ENCODE peak calls at places on chromosomes 6 and 20, in nine cellular contexts. One of them, this sample, is unnamed.

GRCh38 chr6:31900917-31901414 is 920 bp downstream of the ZBTB12 start:
- DNase-seq in endothelial cell: no peak
- DNase-seq in bronchial epithelial cell: no peak
- DNase-seq in choroid plexus epithelial cell: no peak
- DNase-seq in fibroblast of the aortic adventitia: no peak
- DNase-seq in tibial artery: no peak
- DNase-seq in AG09319: no peak
- DNase-seq in CD4-positive, alpha-beta T cell: no peak
- DNase-seq in foreskin fibroblast: peak; percentile 28
- DNase-seq in this sample: no peak

GRCh38 chr6:6006428-6007310 is at the start of gene NRN1:
- DNase-seq in AG09319: no peak
- DNase-seq in fibroblast of the aortic adventitia: no peak
- DNase-seq in endothelial cell: peak; percentile 25
- DNase-seq in choroid plexus epithelial cell: no peak
- DNase-seq in bronchial epithelial cell: no peak
- DNase-seq in CD4-positive, alpha-beta T cell: no peak
- DNase-seq in foreskin fibroblast: no peak
- DNase-seq in tibial artery: no peak
- DNase-seq in this sample: peak; percentile 31

GRCh38 chr20:23939063-23939462 is 49.5 kb downstream of the GGTLC1 start:
- DNase-seq in fibroblast of the aortic adventitia: no peak
- DNase-seq in choroid plexus epithelial cell: no peak
- DNase-seq in tibial artery: no peak
- DNase-seq in foreskin fibroblast: no peak
- DNase-seq in AG09319: no peak
- DNase-seq in endothelial cell: no peak
- DNase-seq in bronchial epithelial cell: no peak
- DNase-seq in CD4-positive, alpha-beta T cell: no peak
- DNase-seq in this sample: no peak

GRCh38 chr20:20079102-20079784 is 26.9 kb downstream of the CFAP61 start:
- DNase-seq in tibial artery: no peak
- DNase-seq in endothelial cell: no peak
- DNase-seq in fibroblast of the aortic adventitia: no peak
- DNase-seq in choroid plexus epithelial cell: no peak
- DNase-seq in bronchial epithelial cell: peak; percentile 13
- DNase-seq in CD4-positive, alpha-beta T cell: no peak
- DNase-seq in foreskin fibroblast: no peak
- DNase-seq in AG09319: no peak
- DNase-seq in this sample: no peak

GRCh38 chr6:123215211-123215610 is 219.2 kb downstream of the CLVS2 start:
- DNase-seq in AG09319: no peak
- DNase-seq in bronchial epithelial cell: no peak
- DNase-seq in foreskin fibroblast: no peak
- DNase-seq in tibial artery: no peak
- DNase-seq in choroid plexus epithelial cell: no peak
- DNase-seq in CD4-positive, alpha-beta T cell: no peak
- DNase-seq in fibroblast of the aortic adventitia: no peak
- DNase-seq in endothelial cell: no peak
- DNase-seq in this sample: no peak

GRCh38 chr6:34572585-34572984 is 16.5 kb upstream of the SPDEF start:
- DNase-seq in endothelial cell: no peak
- DNase-seq in tibial artery: no peak
- DNase-seq in fibroblast of the aortic adventitia: no peak
- DNase-seq in foreskin fibroblast: no peak
- DNase-seq in AG09319: no peak
- DNase-seq in CD4-positive, alpha-beta T cell: no peak
- DNase-seq in bronchial epithelial cell: no peak
- DNase-seq in choroid plexus epithelial cell: no peak
- DNase-seq in this sample: no peak

GRCh38 chr6:34563513-34563870 is 7.4 kb upstream of the SPDEF start:
- DNase-seq in choroid plexus epithelial cell: no peak
- DNase-seq in AG09319: no peak
- DNase-seq in endothelial cell: no peak
- DNase-seq in foreskin fibroblast: no peak
- DNase-seq in fibroblast of the aortic adventitia: no peak
- DNase-seq in CD4-positive, alpha-beta T cell: no peak
- DNase-seq in tibial artery: no peak
- DNase-seq in bronchial epithelial cell: no peak
- DNase-seq in this sample: no peak

GRCh38 chr6:44258325-44258863 is 1.1 kb upstream of the SLC35B2 start:
- DNase-seq in fibroblast of the aortic adventitia: no peak
- DNase-seq in AG09319: no peak
- DNase-seq in endothelial cell: no peak
- DNase-seq in bronchial epithelial cell: no peak
- DNase-seq in foreskin fibroblast: no peak
- DNase-seq in tibial artery: no peak
- DNase-seq in CD4-positive, alpha-beta T cell: no peak
- DNase-seq in choroid plexus epithelial cell: no peak
- DNase-seq in this sample: no peak

GRCh38 chr6:16799279-16800193 is 38.3 kb upstream of the ATXN1 start:
- DNase-seq in AG09319: no peak
- DNase-seq in foreskin fibroblast: peak; percentile 62
- DNase-seq in tibial artery: no peak
- DNase-seq in choroid plexus epithelial cell: peak; percentile 24
- DNase-seq in fibroblast of the aortic adventitia: peak; percentile 42
- DNase-seq in endothelial cell: no peak
- DNase-seq in CD4-positive, alpha-beta T cell: no peak
- DNase-seq in bronchial epithelial cell: peak; percentile 77
- DNase-seq in this sample: no peak

GRCh38 chr6:44715925-44716324 is 328.4 kb downstream of the CDC5L start:
- DNase-seq in fibroblast of the aortic adventitia: no peak
- DNase-seq in choroid plexus epithelial cell: no peak
- DNase-seq in endothelial cell: no peak
- DNase-seq in bronchial epithelial cell: no peak
- DNase-seq in foreskin fibroblast: no peak
- DNase-seq in AG09319: no peak
- DNase-seq in tibial artery: no peak
- DNase-seq in CD4-positive, alpha-beta T cell: no peak
- DNase-seq in this sample: no peak

GRCh38 chr6:42896178-42896719 is 16.8 kb downstream of the RPL7L1 start:
- DNase-seq in bronchial epithelial cell: no peak
- DNase-seq in CD4-positive, alpha-beta T cell: no peak
- DNase-seq in choroid plexus epithelial cell: no peak
- DNase-seq in fibroblast of the aortic adventitia: no peak
- DNase-seq in AG09319: no peak
- DNase-seq in foreskin fibroblast: no peak
- DNase-seq in tibial artery: no peak
- DNase-seq in endothelial cell: no peak
- DNase-seq in this sample: no peak

GRCh38 chr20:57611605-57612311 is 8.5 kb downstream of the ZBP1 start:
- DNase-seq in tibial artery: peak; percentile 55
- DNase-seq in fibroblast of the aortic adventitia: no peak
- DNase-seq in endothelial cell: no peak
- DNase-seq in CD4-positive, alpha-beta T cell: no peak
- DNase-seq in choroid plexus epithelial cell: no peak
- DNase-seq in AG09319: no peak
- DNase-seq in bronchial epithelial cell: no peak
- DNase-seq in foreskin fibroblast: no peak
- DNase-seq in this sample: no peak

GRCh38 chr6:149600508-149600907 is 34.3 kb downstream of the GINM1 start:
- DNase-seq in choroid plexus epithelial cell: no peak
- DNase-seq in bronchial epithelial cell: no peak
- DNase-seq in endothelial cell: no peak
- DNase-seq in tibial artery: no peak
- DNase-seq in fibroblast of the aortic adventitia: no peak
- DNase-seq in AG09319: no peak
- DNase-seq in CD4-positive, alpha-beta T cell: no peak
- DNase-seq in foreskin fibroblast: no peak
- DNase-seq in this sample: no peak

GRCh38 chr6:2554651-2555050 is 196.1 kb downstream of the MYLK4 start:
- DNase-seq in CD4-positive, alpha-beta T cell: no peak
- DNase-seq in fibroblast of the aortic adventitia: no peak
- DNase-seq in bronchial epithelial cell: peak; percentile 85
- DNase-seq in choroid plexus epithelial cell: no peak
- DNase-seq in endothelial cell: no peak
- DNase-seq in AG09319: no peak
- DNase-seq in tibial artery: no peak
- DNase-seq in foreskin fibroblast: no peak
- DNase-seq in this sample: no peak

GRCh38 chr20:25623225-25623735 is 534 bp downstream of the NANP start:
- DNase-seq in foreskin fibroblast: peak; percentile 73
- DNase-seq in endothelial cell: peak; percentile 44
- DNase-seq in tibial artery: peak; percentile 72
- DNase-seq in CD4-positive, alpha-beta T cell: peak; percentile 1
- DNase-seq in fibroblast of the aortic adventitia: no peak
- DNase-seq in AG09319: no peak
- DNase-seq in bronchial epithelial cell: no peak
- DNase-seq in choroid plexus epithelial cell: peak; percentile 34
- DNase-seq in this sample: peak; percentile 49

GRCh38 chr20:62049342-62050165 is 16.1 kb downstream of the TAF4 start:
- DNase-seq in foreskin fibroblast: no peak
- DNase-seq in endothelial cell: no peak
- DNase-seq in bronchial epithelial cell: no peak
- DNase-seq in tibial artery: no peak
- DNase-seq in CD4-positive, alpha-beta T cell: no peak
- DNase-seq in AG09319: no peak
- DNase-seq in fibroblast of the aortic adventitia: no peak
- DNase-seq in choroid plexus epithelial cell: no peak
- DNase-seq in this sample: no peak
- TF ChIP-seq CTCF in foreskin fibroblast: no peak
- TF ChIP-seq CTCF in endothelial cell: no peak
- TF ChIP-seq CTCF in bronchial epithelial cell: no peak
- TF ChIP-seq CTCF in tibial artery: no peak
- TF ChIP-seq CTCF in CD4-positive, alpha-beta T cell: no peak
- TF ChIP-seq CTCF in AG09319: no peak
- TF ChIP-seq CTCF in fibroblast of the aortic adventitia: no peak
- TF ChIP-seq CTCF in choroid plexus epithelial cell: no peak
- TF ChIP-seq CTCF in this sample: no peak

GRCh38 chr6:139149383-139149782 is 14.5 kb downstream of the HECA start:
- DNase-seq in CD4-positive, alpha-beta T cell: no peak
- DNase-seq in AG09319: no peak
- DNase-seq in foreskin fibroblast: no peak
- DNase-seq in endothelial cell: no peak
- DNase-seq in fibroblast of the aortic adventitia: peak; percentile 82
- DNase-seq in bronchial epithelial cell: no peak
- DNase-seq in tibial artery: no peak
- DNase-seq in choroid plexus epithelial cell: peak; percentile 20
- DNase-seq in this sample: no peak
- TF ChIP-seq CTCF in CD4-positive, alpha-beta T cell: no peak
- TF ChIP-seq CTCF in AG09319: no peak
- TF ChIP-seq CTCF in foreskin fibroblast: no peak
- TF ChIP-seq CTCF in endothelial cell: no peak
- TF ChIP-seq CTCF in fibroblast of the aortic adventitia: no peak
- TF ChIP-seq CTCF in bronchial epithelial cell: no peak
- TF ChIP-seq CTCF in tibial artery: no peak
- TF ChIP-seq CTCF in choroid plexus epithelial cell: no peak
- TF ChIP-seq CTCF in this sample: no peak

DNA sequence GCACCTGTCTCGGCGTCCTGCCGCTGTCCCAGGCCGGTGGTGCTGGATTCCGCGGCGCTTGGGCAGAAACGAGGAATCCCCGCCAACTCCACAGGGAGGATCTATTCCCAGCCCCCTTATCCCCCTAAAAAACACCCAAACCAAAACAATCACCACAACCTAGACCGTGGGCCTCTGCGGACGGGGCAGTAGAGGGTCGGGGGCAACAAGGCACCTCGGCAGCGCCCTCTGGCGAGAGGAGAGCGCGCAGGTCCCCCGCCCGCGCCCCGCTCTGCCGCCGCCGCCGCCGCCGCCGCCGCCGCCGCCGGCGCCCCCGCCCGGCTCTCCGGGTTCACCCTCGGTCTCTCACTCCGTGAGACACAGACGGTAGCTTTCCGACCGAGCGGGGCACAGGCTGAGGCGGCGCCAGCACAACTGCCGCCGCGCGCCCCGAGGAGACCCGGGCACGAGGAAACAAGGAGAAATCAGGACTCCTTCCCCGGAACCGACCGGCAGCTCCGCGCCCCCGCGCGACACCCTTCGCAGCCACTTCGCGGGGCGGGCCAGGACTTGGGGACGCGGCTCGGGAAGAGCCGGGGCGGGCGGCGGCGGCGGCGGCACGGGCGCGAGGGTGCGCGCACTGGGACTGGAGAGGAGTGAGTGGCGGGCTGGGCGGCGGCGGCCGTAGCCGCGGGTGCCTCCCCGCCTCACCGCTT is at the start of gene SLC35F1:
- DNase-seq in CD4-positive, alpha-beta T cell: no peak
- DNase-seq in AG09319: no peak
- DNase-seq in choroid plexus epithelial cell: peak; percentile 33
- DNase-seq in foreskin fibroblast: peak; percentile 38
- DNase-seq in tibial artery: no peak
- DNase-seq in endothelial cell: peak; percentile 66
- DNase-seq in fibroblast of the aortic adventitia: peak; percentile 7
- DNase-seq in bronchial epithelial cell: no peak
- DNase-seq in this sample: peak; percentile 87
- TF ChIP-seq CTCF in CD4-positive, alpha-beta T cell: no peak
- TF ChIP-seq CTCF in AG09319: peak; percentile 26
- TF ChIP-seq CTCF in choroid plexus epithelial cell: peak; percentile 51
- TF ChIP-seq CTCF in foreskin fibroblast: peak; percentile 15
- TF ChIP-seq CTCF in tibial artery: no peak
- TF ChIP-seq CTCF in endothelial cell: peak; percentile 35
- TF ChIP-seq CTCF in fibroblast of the aortic adventitia: peak; percentile 23
- TF ChIP-seq CTCF in bronchial epithelial cell: peak; percentile 37
- TF ChIP-seq CTCF in this sample: peak; percentile 50

GRCh38 chr6:121430514-121431460 is 4.7 kb upstream of the GJA1 start:
- DNase-seq in CD4-positive, alpha-beta T cell: no peak
- DNase-seq in tibial artery: no peak
- DNase-seq in bronchial epithelial cell: peak; percentile 63
- DNase-seq in fibroblast of the aortic adventitia: peak; percentile 81
- DNase-seq in AG09319: peak; percentile 16
- DNase-seq in endothelial cell: no peak
- DNase-seq in foreskin fibroblast: peak; percentile 73
- DNase-seq in choroid plexus epithelial cell: peak; percentile 78
- DNase-seq in this sample: no peak
- TF ChIP-seq CTCF in CD4-positive, alpha-beta T cell: peak; percentile 45
- TF ChIP-seq CTCF in tibial artery: peak; percentile 85
- TF ChIP-seq CTCF in bronchial epithelial cell: peak; percentile 49
- TF ChIP-seq CTCF in fibroblast of the aortic adventitia: peak; percentile 64
- TF ChIP-seq CTCF in AG09319: peak; percentile 68
- TF ChIP-seq CTCF in endothelial cell: peak; percentile 54
- TF ChIP-seq CTCF in foreskin fibroblast: peak; percentile 52
- TF ChIP-seq CTCF in choroid plexus epithelial cell: peak; percentile 74
- TF ChIP-seq CTCF in this sample: peak; percentile 30

GRCh38 chr6:132715204-132715603 is 1.3 kb upstream of the VNN1 start:
- DNase-seq in bronchial epithelial cell: peak; percentile 67
- DNase-seq in CD4-positive, alpha-beta T cell: no peak
- DNase-seq in endothelial cell: peak; percentile 62
- DNase-seq in tibial artery: peak; percentile 68
- DNase-seq in choroid plexus epithelial cell: peak; percentile 83
- DNase-seq in AG09319: no peak
- DNase-seq in fibroblast of the aortic adventitia: peak; percentile 52
- DNase-seq in foreskin fibroblast: peak; percentile 66
- DNase-seq in this sample: peak; percentile 48
- TF ChIP-seq CTCF in bronchial epithelial cell: peak; percentile 60
- TF ChIP-seq CTCF in CD4-positive, alpha-beta T cell: no peak
- TF ChIP-seq CTCF in endothelial cell: no peak
- TF ChIP-seq CTCF in tibial artery: no peak
- TF ChIP-seq CTCF in choroid plexus epithelial cell: peak; percentile 67
- TF ChIP-seq CTCF in AG09319: peak; percentile 47
- TF ChIP-seq CTCF in fibroblast of the aortic adventitia: peak; percentile 35
- TF ChIP-seq CTCF in foreskin fibroblast: peak; percentile 26
- TF ChIP-seq CTCF in this sample: no peak

This sample was measured in glutamatergic neuron.